ENCODE peak calls at places on chromosome 21, in eight cellular contexts. E is GM23338; H is stimulated activated CD4-positive, alpha-beta T cell treated with anti-CD3 and anti-CD28 coated beads, Interleukin-1b, Interleukin-23, amount 100 ng/mL, for 4 hours; W is upper lobe of right lung; L is T-helper 2 cell treated with Interferon-gamma antibody and Interleukin-4, amounts not matched to agents 5 μg/mL and 100 μg/mL, for 36 hours; N is HFF-Myc; T is stimulated activated naive CD4-positive, alpha-beta T cell; M is neural crest cell. Z is an unnamed sample.

GRCh38 chr21:42576639-42577038 is 63.0 kb downstream of the SLC37A1 start:
- DNase-seq in E (no peak), H (no peak), W (no peak), L (no peak), N (no peak), T (no peak), M (no peak), Z (no peak)

GRCh38 chr21:41903559-41904351 is 24.6 kb upstream of the PRDM15 start:
- DNase-seq in E (no peak), H (no peak), W (no peak), L (no peak), N (no peak), T (no peak), M (no peak), Z (no peak)

GRCh38 chr21:23534833-23535232 is 2072.4 kb downstream of the MRPL39 start:
- DNase-seq in E (no peak), H (no peak), W (no peak), L (no peak), N (no peak), T (no peak), M (no peak), Z (no peak)

GRCh38 chr21:29237110-29238051 is 61.3 kb upstream of the BACH1 start:
- DNase-seq in E (no peak), H (no peak), W (no peak), L (no peak), N (no peak), T (no peak), M (no peak), Z (no peak)

GRCh38 chr21:34733866-34734265 is 65.1 kb downstream of the CLIC6 start:
- DNase-seq in E (no peak), H (no peak), W (no peak), L (no peak), N (no peak), T (no peak), M (no peak), Z (no peak)

GRCh38 chr21:34017127-34017961 is 56.0 kb upstream of the MRPS6 start:
- DNase-seq in E (no peak), H (no peak), W (no peak), L (no peak), N (no peak), T (no peak), M (no peak), Z (no peak)

GRCh38 chr21:31008355-31008754 is 29.9 kb downstream of the KRTAP19-8 start:
- DNase-seq in E (no peak), H (no peak), W (no peak), L (no peak), N (no peak), T (no peak), M (no peak), Z (no peak)

GRCh38 chr21:25179116-25179515 is 428.2 kb downstream of the MRPL39 start:
- DNase-seq in E (no peak), H (no peak), W (no peak), L (no peak), N (no peak), T (no peak), M (no peak), Z (peak)

GRCh38 chr21:45846373-45847160 is 135.0 kb upstream of the COL6A1 start:
- DNase-seq in E (no peak), H (no peak), W (no peak), L (no peak), N (no peak), T (no peak), M (no peak), Z (no peak)

GRCh38 chr21:45975017-45975595 is 6.5 kb upstream of the COL6A1 start:
- DNase-seq in E (peak), H (no peak), W (no peak), L (no peak), N (no peak), T (no peak), M (peak), Z (no peak)

GRCh38 chr21:35050348-35051286 is 1.5 kb upstream of the RUNX1 start:
- DNase-seq in E (no peak), H (no peak), W (no peak), L (no peak), N (no peak), T (no peak), M (no peak), Z (no peak)

GRCh38 chr21:39647476-39647875 is 34.7 kb downstream of the B3GALT5 start:
- DNase-seq in E (no peak), H (no peak), W (no peak), L (no peak), N (peak), T (no peak), M (no peak), Z (peak)

GRCh38 chr21:42830456-42831455 is 48.6 kb downstream of the WDR4 start:
- DNase-seq in E (no peak), H (no peak), W (peak), L (no peak), N (no peak), T (no peak), M (no peak), Z (no peak)

GRCh38 chr21:30434033-30434631 is 4.1 kb downstream of the KRTAP13-4 start:
- DNase-seq in E (peak), H (no peak), W (no peak), L (peak), N (peak), T (no peak), M (peak), Z (no peak)

GRCh38 chr21:44299458-44300261 is at the start of gene PFKL:
- DNase-seq in E (peak), H (no peak), W (peak), L (peak), N (no peak), T (peak), M (peak), Z (peak)

GRCh38 chr21:42455196-42455595 is 40.8 kb downstream of the RSPH1 start:
- DNase-seq in E (no peak), H (no peak), W (no peak), L (no peak), N (no peak), T (no peak), M (no peak), Z (no peak)

GRCh38 chr21:42236693-42237092 is 17.8 kb downstream of the ABCG1 start:
- DNase-seq in E (no peak), H (no peak), W (no peak), L (peak), N (no peak), T (no peak), M (no peak), Z (no peak)

GRCh38 chr21:28018741-28019669 is 973.7 kb downstream of the LTN1 start:
- DNase-seq in E (peak), H (no peak), W (no peak), L (no peak), N (no peak), T (no peak), M (no peak), Z (no peak)

GRCh38 chr21:43676391-43676790 is 17.0 kb downstream of the RRP1B start:
- DNase-seq in E (no peak), H (no peak), W (no peak), L (no peak), N (no peak), T (no peak), M (no peak), Z (no peak)

GRCh38 chr21:45552696-45553391 is 10.6 kb upstream of the SLC19A1 start:
- DNase-seq in E (no peak), H (no peak), W (peak), L (no peak), N (no peak), T (no peak), M (no peak), Z (no peak)

GRCh38 chr21:20301395-20301794 is 696.8 kb upstream of the NCAM2 start:
- DNase-seq in E (no peak), H (no peak), W (no peak), L (no peak), N (no peak), T (no peak), M (no peak), Z (no peak)

GRCh38 chr21:27885296-27885711 is 918.4 kb upstream of the ADAMTS5 start:
- DNase-seq in E (no peak), H (no peak), W (no peak), L (no peak), N (no peak), T (no peak), M (no peak), Z (no peak)

GRCh38 chr21:38766987-38767722 is 38.6 kb upstream of the ETS2 start:
- DNase-seq in E (no peak), H (peak), W (peak), L (peak), N (no peak), T (peak), M (no peak), Z (no peak)

GRCh38 chr21:29490016-29490415 is 191.3 kb downstream of the BACH1 start:
- DNase-seq in E (no peak), H (no peak), W (no peak), L (no peak), N (no peak), T (no peak), M (no peak), Z (no peak)

GRCh38 chr21:45533731-45534571 is 8.3 kb downstream of the SLC19A1 start:
- DNase-seq in E (no peak), H (no peak), W (peak), L (no peak), N (no peak), T (no peak), M (no peak), Z (no peak)

GRCh38 chr21:44870748-44871495 is 2.6 kb downstream of the PTTG1IP start:
- DNase-seq in E (no peak), H (no peak), W (peak), L (peak), N (no peak), T (no peak), M (no peak), Z (no peak)

GRCh38 chr21:15837603-15838002 is 107.8 kb downstream of the USP25 start:
- DNase-seq in E (no peak), H (no peak), W (no peak), L (no peak), N (no peak), T (no peak), M (no peak), Z (no peak)

GRCh38 chr21:38954450-38955059 is 148.8 kb downstream of the ETS2 start:
- DNase-seq in E (no peak), H (no peak), W (no peak), L (no peak), N (no peak), T (no peak), M (no peak), Z (no peak)

GRCh38 chr21:33265664-33266049 is 510 bp upstream of the IL10RB start:
- DNase-seq in E (peak), H (no peak), W (peak), L (peak), N (no peak), T (peak), M (no peak), Z (no peak)

GRCh38 chr21:45333583-45334121 is 46.0 kb upstream of the POFUT2 start:
- DNase-seq in E (no peak), H (no peak), W (peak), L (no peak), N (no peak), T (no peak), M (no peak), Z (no peak)

GRCh38 chr21:33212159-33212851 is 17.4 kb upstream of the IFNAR2 start:
- DNase-seq in E (no peak), H (no peak), W (no peak), L (no peak), N (no peak), T (no peak), M (no peak), Z (no peak)

GRCh38 chr21:34939673-34940321 is 109.3 kb downstream of the RUNX1 start:
- DNase-seq in E (no peak), H (no peak), W (no peak), L (no peak), N (no peak), T (no peak), M (no peak), Z (no peak)

GRCh38 chr21:30305136-30305535 is 15.0 kb downstream of the KRTAP26-1 start:
- DNase-seq in E (no peak), H (no peak), W (no peak), L (no peak), N (no peak), T (no peak), M (no peak), Z (no peak)

GRCh38 chr21:35256468-35256988 is 207.4 kb upstream of the RUNX1 start:
- DNase-seq in E (no peak), H (no peak), W (peak), L (no peak), N (peak), T (no peak), M (peak), Z (peak)

GRCh38 chr21:44905016-44905724 is 15.5 kb downstream of the ITGB2 start:
- DNase-seq in E (no peak), H (no peak), W (no peak), L (no peak), N (no peak), T (no peak), M (no peak), Z (no peak)

GRCh38 chr21:46368533-46369285 is 44.8 kb downstream of the PCNT start:
- DNase-seq in E (no peak), H (no peak), W (no peak), L (peak), N (no peak), T (no peak), M (no peak), Z (no peak)

GRCh38 chr21:41566500-41567014 is 58.6 kb upstream of the TMPRSS2 start:
- DNase-seq in E (no peak), H (no peak), W (no peak), L (no peak), N (no peak), T (no peak), M (no peak), Z (no peak)

GRCh38 chr21:45332415-45332814 is 44.7 kb upstream of the POFUT2 start:
- DNase-seq in E (no peak), H (no peak), W (no peak), L (no peak), N (no peak), T (no peak), M (no peak), Z (no peak)

Z was measured in HS-27A.